ENCODE peak calls at places on chromosomes 16 and 17, in eight cellular contexts. One of them, this sample, is unnamed. For H3K4me1, the result is how much of the 10 kb centered on the place peaks cover.

GRCh38 chr16:57846078-57846697 is 43.9 kb upstream of the KIFC3 start:
- DNase-seq in left ventricle myocardium inferior: no peak
- DNase-seq in OCI-LY7: no peak
- DNase-seq in transverse colon: no peak
- DNase-seq in A673: peak
- DNase-seq in thoracic aorta: no peak
- DNase-seq in tibial nerve: no peak
- DNase-seq in adrenal gland: no peak
- DNase-seq in this sample: no peak

GRCh38 chr16:78667675-78668074 is 568.2 kb downstream of the WWOX start:
- DNase-seq in thoracic aorta: no peak
- DNase-seq in tibial nerve: no peak
- DNase-seq in OCI-LY7: no peak
- DNase-seq in adrenal gland: no peak
- DNase-seq in transverse colon: no peak
- DNase-seq in A673: no peak
- DNase-seq in left ventricle myocardium inferior: no peak
- DNase-seq in this sample: no peak

GRCh38 chr17:44797809-44798208 is 32.3 kb downstream of the GJC1 start:
- DNase-seq in left ventricle myocardium inferior: no peak
- DNase-seq in A673: no peak
- DNase-seq in OCI-LY7: no peak
- DNase-seq in tibial nerve: no peak
- DNase-seq in adrenal gland: no peak
- DNase-seq in transverse colon: no peak
- DNase-seq in thoracic aorta: no peak
- DNase-seq in this sample: no peak

GRCh38 chr16:27290582-27290981 is 22.0 kb upstream of the NSMCE1 start:
- DNase-seq in adrenal gland: no peak
- DNase-seq in tibial nerve: no peak
- DNase-seq in OCI-LY7: no peak
- DNase-seq in thoracic aorta: no peak
- DNase-seq in A673: no peak
- DNase-seq in left ventricle myocardium inferior: no peak
- DNase-seq in transverse colon: no peak
- DNase-seq in this sample: no peak

GRCh38 chr17:32191306-32191705 is 49.0 kb downstream of the RHOT1 start:
- DNase-seq in OCI-LY7: no peak
- DNase-seq in adrenal gland: no peak
- DNase-seq in thoracic aorta: no peak
- DNase-seq in transverse colon: no peak
- DNase-seq in left ventricle myocardium inferior: no peak
- DNase-seq in A673: no peak
- DNase-seq in tibial nerve: no peak
- DNase-seq in this sample: no peak

GRCh38 chr17:79618383-79619067 is 7.7 kb upstream of the RBFOX3 start:
- DNase-seq in thoracic aorta: no peak
- DNase-seq in left ventricle myocardium inferior: peak
- DNase-seq in OCI-LY7: no peak
- DNase-seq in transverse colon: no peak
- DNase-seq in adrenal gland: peak
- DNase-seq in A673: no peak
- DNase-seq in tibial nerve: no peak
- DNase-seq in this sample: no peak

GRCh38 chr16:38941-39892 is 14.2 kb downstream of the POLR3K start:
- DNase-seq in adrenal gland: no peak
- DNase-seq in OCI-LY7: peak
- DNase-seq in thoracic aorta: no peak
- DNase-seq in A673: no peak
- DNase-seq in left ventricle myocardium inferior: no peak
- DNase-seq in transverse colon: peak
- DNase-seq in tibial nerve: no peak
- DNase-seq in this sample: peak

GRCh38 chr17:65941500-65941899 is 250.4 kb downstream of the CEP112 start:
- DNase-seq in transverse colon: no peak
- DNase-seq in tibial nerve: no peak
- DNase-seq in A673: peak
- DNase-seq in OCI-LY7: no peak
- DNase-seq in adrenal gland: no peak
- DNase-seq in left ventricle myocardium inferior: no peak
- DNase-seq in thoracic aorta: no peak
- DNase-seq in this sample: no peak

GRCh38 chr16:67163164-67163902 is 1.2 kb upstream of the HSF4 start:
- DNase-seq in tibial nerve: no peak
- DNase-seq in A673: no peak
- DNase-seq in transverse colon: no peak
- DNase-seq in left ventricle myocardium inferior: peak
- DNase-seq in adrenal gland: peak
- DNase-seq in OCI-LY7: no peak
- DNase-seq in thoracic aorta: no peak
- DNase-seq in this sample: no peak

GRCh38 chr17:28291780-28292330 is 27.1 kb upstream of the TMEM97 start:
- DNase-seq in OCI-LY7: no peak
- DNase-seq in adrenal gland: no peak
- DNase-seq in A673: no peak
- DNase-seq in transverse colon: no peak
- DNase-seq in tibial nerve: no peak
- DNase-seq in thoracic aorta: no peak
- DNase-seq in left ventricle myocardium inferior: no peak
- DNase-seq in this sample: no peak

GRCh38 chr16:31711344-31711845 is 162.2 kb upstream of the ZNF267 start:
- DNase-seq in OCI-LY7: no peak
- DNase-seq in thoracic aorta: no peak
- DNase-seq in transverse colon: no peak
- DNase-seq in adrenal gland: no peak
- DNase-seq in tibial nerve: no peak
- DNase-seq in A673: no peak
- DNase-seq in left ventricle myocardium inferior: no peak
- DNase-seq in this sample: no peak

GRCh38 chr17:35765086-35765710 is 4.5 kb downstream of the C17orf50 start:
- DNase-seq in A673: no peak
- DNase-seq in left ventricle myocardium inferior: no peak
- DNase-seq in transverse colon: no peak
- DNase-seq in thoracic aorta: no peak
- DNase-seq in tibial nerve: no peak
- DNase-seq in adrenal gland: no peak
- DNase-seq in OCI-LY7: no peak
- DNase-seq in this sample: no peak

GRCh38 chr17:59830007-59830630 is 62.6 kb downstream of the TUBD1 start:
- DNase-seq in A673: peak
- DNase-seq in thoracic aorta: no peak
- DNase-seq in OCI-LY7: no peak
- DNase-seq in tibial nerve: no peak
- DNase-seq in left ventricle myocardium inferior: no peak
- DNase-seq in transverse colon: no peak
- DNase-seq in adrenal gland: no peak
- DNase-seq in this sample: no peak

GRCh38 chr16:72833491-72833890 is 214.4 kb downstream of the ZFHX3 start:
- DNase-seq in left ventricle myocardium inferior: no peak
- DNase-seq in thoracic aorta: no peak
- DNase-seq in A673: no peak
- DNase-seq in transverse colon: no peak
- DNase-seq in OCI-LY7: no peak
- DNase-seq in adrenal gland: no peak
- DNase-seq in tibial nerve: no peak
- DNase-seq in this sample: no peak

GRCh38 chr17:55056530-55056929 is 88.0 kb downstream of the STXBP4 start:
- DNase-seq in OCI-LY7: no peak
- DNase-seq in thoracic aorta: no peak
- DNase-seq in tibial nerve: no peak
- DNase-seq in adrenal gland: no peak
- DNase-seq in A673: peak
- DNase-seq in left ventricle myocardium inferior: no peak
- DNase-seq in transverse colon: no peak
- DNase-seq in this sample: no peak

GRCh38 chr17:14590458-14591250 is 289.8 kb downstream of the HS3ST3B1 start:
- DNase-seq in adrenal gland: no peak
- DNase-seq in thoracic aorta: no peak
- DNase-seq in tibial nerve: no peak
- DNase-seq in A673: no peak
- DNase-seq in transverse colon: no peak
- DNase-seq in left ventricle myocardium inferior: no peak
- DNase-seq in OCI-LY7: no peak
- DNase-seq in this sample: no peak

GRCh38 chr17:78995761-78996451 is 13.7 kb downstream of the CANT1 start:
- DNase-seq in OCI-LY7: no peak
- DNase-seq in tibial nerve: no peak
- DNase-seq in adrenal gland: peak
- DNase-seq in thoracic aorta: no peak
- DNase-seq in left ventricle myocardium inferior: no peak
- DNase-seq in transverse colon: peak
- DNase-seq in A673: no peak
- DNase-seq in this sample: peak

GRCh38 chr17:28925912-28926365 is 23.1 kb upstream of the DHRS13 start:
- DNase-seq in OCI-LY7: no peak
- DNase-seq in thoracic aorta: no peak
- DNase-seq in adrenal gland: no peak
- DNase-seq in A673: no peak
- DNase-seq in transverse colon: no peak
- DNase-seq in left ventricle myocardium inferior: no peak
- DNase-seq in tibial nerve: no peak
- DNase-seq in this sample: no peak

GRCh38 chr17:60971515-60972369 is 294.1 kb downstream of the BCAS3 start:
- DNase-seq in adrenal gland: peak
- DNase-seq in thoracic aorta: no peak
- DNase-seq in OCI-LY7: peak
- DNase-seq in transverse colon: peak
- DNase-seq in A673: peak
- DNase-seq in left ventricle myocardium inferior: no peak
- DNase-seq in tibial nerve: no peak
- DNase-seq in this sample: no peak

GRCh38 chr16:9088848-9089247 is 2.6 kb upstream of the HAPSTR1 start:
- DNase-seq in thoracic aorta: no peak
- DNase-seq in OCI-LY7: no peak
- DNase-seq in adrenal gland: no peak
- DNase-seq in A673: no peak
- DNase-seq in left ventricle myocardium inferior: no peak
- DNase-seq in tibial nerve: no peak
- DNase-seq in transverse colon: no peak
- DNase-seq in this sample: no peak

GRCh38 chr16:69711115-69711740 is 15.1 kb downstream of the NQO1 start:
- DNase-seq in left ventricle myocardium inferior: no peak
- DNase-seq in tibial nerve: no peak
- DNase-seq in A673: no peak
- DNase-seq in adrenal gland: peak
- DNase-seq in thoracic aorta: peak
- DNase-seq in transverse colon: peak
- DNase-seq in OCI-LY7: no peak
- DNase-seq in this sample: no peak
- H3K4me1 ChIP-seq in left ventricle myocardium inferior: under half
- H3K4me1 ChIP-seq in tibial nerve: under half
- H3K4me1 ChIP-seq in A673: under half
- H3K4me1 ChIP-seq in adrenal gland: under half
- H3K4me1 ChIP-seq in thoracic aorta: under half
- H3K4me1 ChIP-seq in transverse colon: under half
- H3K4me1 ChIP-seq in OCI-LY7: under half
- H3K4me1 ChIP-seq in this sample: under half

GRCh38 chr16:85905110-85906095 is 6.4 kb downstream of the IRF8 start:
- DNase-seq in tibial nerve: no peak
- DNase-seq in thoracic aorta: no peak
- DNase-seq in A673: no peak
- DNase-seq in transverse colon: no peak
- DNase-seq in OCI-LY7: no peak
- DNase-seq in left ventricle myocardium inferior: no peak
- DNase-seq in adrenal gland: no peak
- DNase-seq in this sample: no peak
- H3K27ac ChIP-seq in tibial nerve: no peak
- H3K27ac ChIP-seq in thoracic aorta: no peak
- H3K27ac ChIP-seq in A673: no peak
- H3K27ac ChIP-seq in transverse colon: no peak
- H3K27ac ChIP-seq in OCI-LY7: peak
- H3K27ac ChIP-seq in left ventricle myocardium inferior: no peak
- H3K27ac ChIP-seq in adrenal gland: no peak
- H3K27ac ChIP-seq in this sample: no peak

DNA sequence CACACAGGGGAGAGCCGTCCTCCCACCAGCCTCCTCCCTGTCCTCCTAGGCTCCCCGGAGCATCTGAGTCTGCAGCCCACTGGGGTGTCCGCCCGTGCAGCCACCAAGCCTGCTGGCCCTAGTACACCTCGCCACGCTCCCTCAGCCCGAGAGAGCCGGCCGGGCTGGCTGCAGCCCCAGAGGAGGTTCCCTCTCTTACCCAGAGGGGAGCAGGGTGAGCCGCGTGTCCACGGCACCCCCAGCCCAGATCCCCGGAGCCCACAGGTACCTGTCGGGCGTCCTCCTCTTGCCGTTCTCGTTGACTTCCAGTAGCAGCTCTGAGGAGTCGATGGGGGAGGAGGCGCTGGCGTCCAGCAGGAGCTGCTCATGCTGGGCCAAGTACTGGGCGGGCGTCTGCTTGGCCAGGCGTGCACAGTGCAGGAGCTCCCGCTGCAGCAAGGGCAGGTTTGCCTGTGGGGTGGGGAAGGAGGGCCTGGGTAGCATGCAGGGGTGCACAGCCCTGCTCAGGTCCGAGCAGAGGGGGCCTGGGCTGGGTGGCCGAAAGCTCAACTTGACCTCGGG is 19.3 kb upstream of the PABPN1L start:
- DNase-seq in OCI-LY7: no peak
- DNase-seq in tibial nerve: no peak
- DNase-seq in A673: no peak
- DNase-seq in transverse colon: no peak
- DNase-seq in thoracic aorta: no peak
- DNase-seq in adrenal gland: no peak
- DNase-seq in left ventricle myocardium inferior: no peak
- DNase-seq in this sample: no peak
- H3K4me1 ChIP-seq in OCI-LY7: under half
- H3K4me1 ChIP-seq in tibial nerve: under half
- H3K4me1 ChIP-seq in A673: under half
- H3K4me1 ChIP-seq in transverse colon: under half
- H3K4me1 ChIP-seq in thoracic aorta: under half
- H3K4me1 ChIP-seq in adrenal gland: under half
- H3K4me1 ChIP-seq in left ventricle myocardium inferior: under half
- H3K4me1 ChIP-seq in this sample: under half

GRCh38 chr16:1151424-1152122 is 1.3 kb upstream of the CACNA1H start:
- DNase-seq in transverse colon: no peak
- DNase-seq in left ventricle myocardium inferior: no peak
- DNase-seq in A673: no peak
- DNase-seq in OCI-LY7: no peak
- DNase-seq in tibial nerve: no peak
- DNase-seq in adrenal gland: no peak
- DNase-seq in thoracic aorta: no peak
- DNase-seq in this sample: no peak

GRCh38 chr16:1152651-1153259 is at the start of gene CACNA1H:
- DNase-seq in thoracic aorta: no peak
- DNase-seq in tibial nerve: no peak
- DNase-seq in left ventricle myocardium inferior: peak
- DNase-seq in transverse colon: no peak
- DNase-seq in A673: peak
- DNase-seq in adrenal gland: peak
- DNase-seq in OCI-LY7: no peak
- DNase-seq in this sample: no peak

GRCh38 chr16:1153480-1154160 is 714 bp downstream of the CACNA1H start:
- DNase-seq in adrenal gland: no peak
- DNase-seq in tibial nerve: no peak
- DNase-seq in A673: no peak
- DNase-seq in OCI-LY7: no peak
- DNase-seq in left ventricle myocardium inferior: no peak
- DNase-seq in thoracic aorta: no peak
- DNase-seq in transverse colon: no peak
- DNase-seq in this sample: no peak

GRCh38 chr16:1150511-1150982 is 2.4 kb upstream of the CACNA1H start:
- DNase-seq in thoracic aorta: no peak
- DNase-seq in adrenal gland: no peak
- DNase-seq in OCI-LY7: peak
- DNase-seq in A673: peak
- DNase-seq in left ventricle myocardium inferior: no peak
- DNase-seq in transverse colon: no peak
- DNase-seq in tibial nerve: no peak
- DNase-seq in this sample: no peak

GRCh38 chr16:1152123-1152638 is 725 bp upstream of the CACNA1H start:
- DNase-seq in OCI-LY7: no peak
- DNase-seq in transverse colon: no peak
- DNase-seq in adrenal gland: no peak
- DNase-seq in A673: peak
- DNase-seq in left ventricle myocardium inferior: no peak
- DNase-seq in thoracic aorta: no peak
- DNase-seq in tibial nerve: no peak
- DNase-seq in this sample: no peak
- H3K27ac ChIP-seq in OCI-LY7: no peak
- H3K27ac ChIP-seq in transverse colon: peak
- H3K27ac ChIP-seq in adrenal gland: no peak
- H3K27ac ChIP-seq in A673: peak
- H3K27ac ChIP-seq in left ventricle myocardium inferior: no peak
- H3K27ac ChIP-seq in thoracic aorta: no peak
- H3K27ac ChIP-seq in tibial nerve: no peak
- H3K27ac ChIP-seq in this sample: no peak

This sample was measured in ascending aorta.